ENCODE peak calls at places on chromosomes 12 and 14, in four cellular contexts. N, Y, L and E are unnamed samples.
A peak's percentile ranks its signal among the peaks of the same experiment; 100 is the strongest.

GRCh38 chr12:113860950-113861349 is 105.2 kb downstream of the RBM19 start:
- DNase-seq in Y (no peak), N (no peak), L (peak; percentile 72), E (no peak)

GRCh38 chr14:23521785-23522640 is 29.6 kb downstream of the ZFHX2 start:
- DNase-seq in Y (no peak), N (no peak), L (no peak), E (no peak)

GRCh38 chr12:55930771-55931316 is at the start of gene DGKA:
- DNase-seq in L (peak; percentile 34), N (no peak), Y (peak; percentile 65), E (peak; percentile 88)

GRCh38 chr14:59028476-59029202 is 159.8 kb upstream of the DAAM1 start:
- DNase-seq in Y (peak; percentile 39), L (peak; percentile 56), N (no peak), E (no peak)

GRCh38 chr14:22689186-22689585 is 45.0 kb upstream of the OR6J1 start:
- DNase-seq in Y (peak; percentile 91), N (no peak), L (peak; percentile 5), E (peak; percentile 90)

GRCh38 chr12:83261998-83262397 is 575.3 kb downstream of the TMTC2 start:
- DNase-seq in N (no peak), L (no peak), Y (no peak), E (no peak)

GRCh38 chr12:76144253-76144564 is 59.7 kb upstream of the NAP1L1 start:
- DNase-seq in L (peak; percentile 10), N (no peak), Y (no peak), E (no peak)

GRCh38 chr12:90978117-90978770 is 23.3 kb upstream of the CCER1 start:
- DNase-seq in Y (peak; percentile 16), N (no peak), L (no peak), E (no peak)

GRCh38 chr12:94561943-94562411 is 88.4 kb downstream of the TMCC3 start:
- DNase-seq in L (peak; percentile 74), Y (no peak), N (no peak), E (peak; percentile 32)

GRCh38 chr14:80638620-80639215 is 302.8 kb downstream of the CEP128 start:
- DNase-seq in Y (no peak), N (no peak), L (no peak), E (no peak)

GRCh38 chr12:112112423-112113132 is 4.0 kb upstream of the NAA25 start:
- DNase-seq in N (no peak), L (peak; percentile 88), Y (no peak), E (peak; percentile 75)

GRCh38 chr12:103036581-103037214 is 79.2 kb downstream of the ASCL1 start:
- DNase-seq in N (no peak), L (no peak), Y (no peak), E (no peak)

GRCh38 chr12:92170050-92170449 is 24.4 kb upstream of the BTG1 start:
- DNase-seq in Y (no peak), N (no peak), L (no peak), E (no peak)

GRCh38 chr12:108637631-108638030 is 3.9 kb upstream of the SELPLG start:
- DNase-seq in N (no peak), Y (no peak), L (no peak), E (no peak)

GRCh38 chr12:63893170-63893569 is 48.7 kb downstream of the SRGAP1 start:
- DNase-seq in Y (no peak), N (no peak), L (no peak), E (no peak)

GRCh38 chr12:102735104-102735503 is 181.9 kb downstream of the PAH start:
- DNase-seq in N (no peak), Y (no peak), L (no peak), E (no peak)

GRCh38 chr14:28321475-28322244 is 444.9 kb upstream of the FOXG1 start:
- DNase-seq in Y (no peak), N (no peak), L (no peak), E (no peak)

GRCh38 chr14:103667671-103668070 is 38.7 kb downstream of the KLC1 start:
- DNase-seq in L (no peak), N (no peak), Y (no peak), E (no peak)

GRCh38 chr12:113983777-113984448 is 17.8 kb upstream of the RBM19 start:
- DNase-seq in N (no peak), L (no peak), Y (no peak), E (no peak)

GRCh38 chr12:52921488-52922165 is 16.8 kb upstream of the KRT8 start:
- DNase-seq in N (no peak), L (no peak), Y (no peak), E (no peak)

GRCh38 chr12:25276199-25276937 is 25.6 kb upstream of the KRAS start:
- DNase-seq in L (peak; percentile 79), N (no peak), Y (peak; percentile 63), E (peak; percentile 75)

GRCh38 chr14:35776823-35777222 is 32.3 kb downstream of the RALGAPA1 start:
- DNase-seq in N (no peak), L (no peak), Y (no peak), E (no peak)

GRCh38 chr14:72558721-72559120 is 335.2 kb downstream of the DPF3 start:
- DNase-seq in N (no peak), Y (no peak), L (no peak), E (peak; percentile 55)

DNA sequence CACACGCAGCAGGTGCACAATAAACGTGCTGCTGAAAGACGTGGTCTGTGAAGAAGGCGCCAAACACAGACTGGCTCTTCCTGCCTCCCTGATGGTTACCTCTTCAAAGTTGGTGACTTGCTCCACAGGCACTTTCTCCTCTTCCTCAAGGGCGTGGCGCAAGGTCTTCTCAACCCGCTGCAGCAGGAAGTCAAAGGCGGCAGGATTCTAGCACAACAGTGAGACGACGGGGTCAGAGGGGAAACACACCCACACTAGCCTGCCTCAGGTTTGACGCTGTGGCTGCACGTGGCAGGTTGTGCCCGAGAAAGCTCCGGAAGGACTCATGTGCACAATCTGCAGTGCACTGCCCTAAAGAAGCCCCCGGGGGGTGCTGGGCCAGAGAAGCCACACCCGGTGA is 15.0 kb downstream of the POLE start:
- DNase-seq in L (no peak), Y (no peak), N (no peak), E (no peak)
- H3K27ac ChIP-seq in L (no peak overlapping the region), Y (no peak overlapping the region), N (no peak overlapping the region), E (no peak overlapping the region)

GRCh38 chr12:65830305-65830704 is 6.0 kb downstream of the HMGA2 start:
- DNase-seq in Y (no peak), N (no peak), L (no peak), E (no peak)
- H3K4me1 ChIP-seq in Y (peaks cover 73% of the 10 kb centered on the region), N (peaks cover 9% of the 10 kb centered on the region), L (peaks cover 45% of the 10 kb centered on the region), E (peaks cover 37% of the 10 kb centered on the region)

GRCh38 chr14:74508844-74509428 is 15.4 kb downstream of the ISCA2 start:
- DNase-seq in Y (no peak), N (no peak), L (no peak), E (no peak)

GRCh38 chr14:74510955-74511354 is 17.4 kb downstream of the ISCA2 start:
- DNase-seq in Y (no peak), L (peak; percentile 60), N (peak; percentile 37), E (no peak)

GRCh38 chr14:74509587-74510210 is 16.1 kb downstream of the ISCA2 start:
- DNase-seq in N (no peak), Y (no peak), L (no peak), E (no peak)

GRCh38 chr14:74511966-74512365 is 18.4 kb downstream of the ISCA2 start:
- DNase-seq in L (no peak), Y (no peak), N (no peak), E (no peak)

DNA sequence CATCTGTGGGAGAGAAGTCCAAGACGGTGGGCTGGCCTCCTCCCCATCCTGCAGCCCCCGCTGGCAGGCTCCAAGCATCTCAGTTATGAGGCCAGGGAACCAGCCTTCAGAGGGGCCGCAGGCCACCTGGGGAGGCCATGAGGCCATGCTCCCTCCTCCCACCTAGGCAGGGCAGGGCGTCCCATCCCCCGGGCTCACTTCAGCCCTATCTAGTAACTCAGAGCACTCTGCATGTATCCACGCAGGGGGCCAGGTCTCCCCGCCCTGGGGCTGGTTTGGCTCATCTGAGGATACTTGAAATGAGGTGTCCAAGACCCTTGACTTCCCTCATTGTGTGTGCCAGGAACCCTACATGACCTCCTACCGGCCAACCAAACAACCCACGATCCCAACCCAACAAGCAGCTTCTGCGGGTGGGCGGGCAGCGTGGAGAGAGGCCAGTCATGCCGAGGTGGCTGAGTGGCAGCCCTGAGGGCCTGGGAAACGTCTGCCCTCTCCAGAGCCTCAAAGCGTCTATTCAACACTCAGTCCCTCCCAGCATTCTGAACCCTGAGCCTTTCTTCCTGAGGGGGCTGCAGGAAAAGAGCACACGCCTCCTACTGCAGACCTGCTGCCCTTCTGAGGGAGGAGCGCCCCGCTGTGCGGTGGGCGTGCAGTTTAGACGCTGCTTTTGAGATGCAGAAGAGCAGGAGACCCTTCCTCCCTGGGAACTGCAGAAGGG is 16.8 kb downstream of the ISCA2 start:
- DNase-seq in N (peak; percentile 53), L (no peak), Y (peak; percentile 25), E (no peak)
- H3K27ac ChIP-seq in N (no peak overlapping the region), L (no peak overlapping the region), Y (no peak overlapping the region), E (peak overlapping the region; percentile 27)

GRCh38 chr12:4145990-4146859 is 127.3 kb upstream of the CCND2 start:
- DNase-seq in N (no peak), Y (no peak), L (no peak), E (no peak)

GRCh38 chr12:4143909-4144308 is 129.7 kb upstream of the CCND2 start:
- DNase-seq in Y (peak; percentile 20), N (no peak), L (no peak), E (no peak)

GRCh38 chr12:4141344-4142270 is 132.0 kb upstream of the CCND2 start:
- DNase-seq in N (no peak), L (no peak), Y (no peak), E (no peak)

GRCh38 chr12:4147051-4147481 is 126.5 kb upstream of the CCND2 start:
- DNase-seq in N (no peak), L (no peak), Y (no peak), E (no peak)

DNA sequence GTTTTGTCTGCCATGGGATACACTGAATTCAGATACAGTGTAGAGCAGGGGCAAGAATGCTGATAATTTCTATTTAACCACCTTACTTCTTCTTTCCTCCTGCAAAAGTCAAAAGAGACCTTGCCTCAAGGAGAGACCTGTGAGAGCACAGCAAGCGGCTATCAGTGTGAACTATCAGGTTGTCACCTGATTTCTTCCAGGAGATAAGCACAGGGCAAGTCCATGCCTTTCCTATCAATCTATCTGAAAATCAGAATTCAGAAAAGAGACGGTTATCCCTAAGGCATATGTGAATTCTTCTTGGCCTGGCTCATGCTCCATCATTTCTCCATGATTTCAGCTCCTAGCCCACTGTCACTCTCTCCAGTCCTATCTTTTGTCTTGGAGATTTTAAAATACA is 128.9 kb upstream of the CCND2 start:
- DNase-seq in Y (no peak), N (no peak), L (no peak), E (no peak)
- H3K4me1 ChIP-seq in Y (peaks cover 14% of the 10 kb centered on the region), N (peaks cover 4% of the 10 kb centered on the region), L (no peaks in the 10 kb centered on the region), E (peaks cover 19% of the 10 kb centered on the region)

GRCh38 chr14:69693823-69694729 is 72.9 kb upstream of the SRSF5 start:
- DNase-seq in L (peak; percentile 65), N (no peak), Y (peak; percentile 86), E (no peak)

GRCh38 chr14:69695664-69696527 is 71.0 kb upstream of the SRSF5 start:
- DNase-seq in N (no peak), Y (no peak), L (peak; percentile 29), E (no peak)

GRCh38 chr14:69694730-69695663 is 71.9 kb upstream of the SRSF5 start:
- DNase-seq in L (peak; percentile 17), Y (no peak), N (no peak), E (no peak)

GRCh38 chr14:69692542-69693053 is 74.3 kb upstream of the SRSF5 start:
- DNase-seq in N (no peak), L (no peak), Y (no peak), E (no peak)

DNA sequence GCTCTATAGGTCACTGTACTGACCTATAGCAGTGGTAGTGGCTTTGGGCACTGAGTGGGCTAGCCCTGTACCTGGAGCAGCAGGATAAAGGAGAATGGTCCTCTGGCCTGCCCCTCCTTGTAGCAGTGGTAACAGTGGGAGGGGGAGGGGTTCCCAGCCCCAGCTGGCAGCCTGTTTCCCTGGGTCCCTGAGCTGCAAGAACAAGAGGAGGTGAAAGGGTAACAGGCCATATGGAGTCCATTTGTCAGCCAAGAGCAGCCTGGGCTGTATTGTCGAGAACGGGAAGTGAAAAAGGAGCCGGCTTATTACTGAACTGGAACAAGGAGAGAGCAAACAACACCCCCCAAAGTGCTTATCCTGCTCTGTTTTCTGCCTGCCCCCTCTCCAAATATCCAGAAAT is 73.8 kb upstream of the SRSF5 start:
- DNase-seq in N (no peak), Y (no peak), L (no peak), E (no peak)
- H3K27ac ChIP-seq in N (peak overlapping the region; percentile 76), Y (peak overlapping the region; percentile 8), L (no peak overlapping the region), E (no peak overlapping the region)